ENCODE peak calls at places on chromosome 16, in nine cellular contexts. T, L, G, U, W, F, A, D and J are unnamed samples. For H3K36me3, the result is how much of the 10 kb centered on the place peaks cover.

GRCh38 chr16:12016166-12016947 is 39.8 kb downstream of the SNX29 start:
- DNase-seq in G (no peak), W (no peak), D (no peak), L (no peak), T (no peak), F (no peak), A (no peak), U (no peak), J (no peak)

GRCh38 chr16:3492356-3492755 is 2.9 kb downstream of the C16orf90 start:
- DNase-seq in U (no peak), W (no peak), G (no peak), F (no peak), A (no peak), D (no peak), L (no peak), T (no peak), J (no peak)

GRCh38 chr16:11253995-11254912 is 1.8 kb downstream of the SOCS1 start:
- DNase-seq in A (no peak), U (no peak), W (no peak), D (no peak), F (no peak), L (peak), T (no peak), G (no peak), J (no peak)

GRCh38 chr16:27355610-27356009 is 41.8 kb downstream of the IL4R start:
- DNase-seq in G (peak), T (peak), U (no peak), F (peak), L (peak), W (no peak), A (peak), D (no peak), J (no peak)

GRCh38 chr16:75580-76501 is 2.2 kb upstream of the MPG start:
- DNase-seq in W (no peak), A (peak), D (peak), T (no peak), L (peak), F (peak), U (peak), G (peak), J (no peak)

GRCh38 chr16:78198299-78198698 is 98.8 kb downstream of the WWOX start:
- DNase-seq in F (no peak), U (no peak), T (no peak), G (no peak), L (no peak), W (no peak), A (no peak), D (no peak), J (no peak)

GRCh38 chr16:50671644-50672260 is 9.4 kb downstream of the SNX20 start:
- DNase-seq in U (peak), G (peak), F (no peak), A (no peak), T (peak), L (no peak), D (no peak), W (no peak), J (no peak)

GRCh38 chr16:57803413-57803990 is 1.2 kb upstream of the KIFC3 start:
- DNase-seq in W (no peak), D (no peak), F (peak), G (no peak), A (no peak), L (no peak), U (no peak), T (no peak), J (no peak)

GRCh38 chr16:75377971-75378386 is 55.3 kb downstream of the CFDP1 start:
- DNase-seq in W (no peak), F (no peak), T (peak), L (no peak), A (no peak), G (peak), U (no peak), D (no peak), J (peak)

GRCh38 chr16:16120382-16121184 is 102.7 kb downstream of the ABCC6 start:
- DNase-seq in U (peak), A (peak), T (no peak), W (no peak), D (no peak), G (peak), L (no peak), F (peak), J (no peak)

GRCh38 chr16:27314161-27314723 is 468 bp downstream of the IL4R start:
- DNase-seq in W (no peak), F (peak), A (peak), G (peak), T (peak), U (peak), D (peak), L (peak), J (peak)

GRCh38 chr16:86991679-86992078 is 325.5 kb downstream of the C16orf95 start:
- DNase-seq in U (no peak), W (no peak), L (no peak), F (no peak), D (no peak), A (peak), T (peak), G (peak), J (peak)

GRCh38 chr16:17392857-17393421 is 77.8 kb downstream of the XYLT1 start:
- DNase-seq in L (no peak), U (no peak), W (no peak), T (no peak), F (no peak), G (no peak), D (no peak), A (no peak), J (no peak)

GRCh38 chr16:49744244-49744976 is 111.5 kb downstream of the ZNF423 start:
- DNase-seq in F (no peak), L (no peak), D (no peak), T (no peak), G (no peak), U (no peak), A (no peak), W (no peak), J (no peak)

GRCh38 chr16:19963306-19963705 is 78.7 kb upstream of the GPRC5B start:
- DNase-seq in U (no peak), A (no peak), G (no peak), L (no peak), W (no peak), F (peak), T (no peak), D (no peak), J (no peak)

GRCh38 chr16:75319513-75320401 is 68.3 kb upstream of the BCAR1 start:
- DNase-seq in U (no peak), D (no peak), G (peak), W (no peak), T (peak), F (no peak), A (no peak), L (no peak), J (peak)

GRCh38 chr16:74226361-74226979 is 70.1 kb upstream of the PSMD7 start:
- DNase-seq in U (peak), T (peak), G (no peak), A (no peak), D (no peak), L (no peak), W (no peak), F (no peak), J (no peak)

GRCh38 chr16:85571813-85572619 is 41.1 kb upstream of the GSE1 start:
- DNase-seq in W (no peak), L (no peak), T (no peak), U (no peak), D (no peak), G (no peak), F (no peak), A (no peak), J (no peak)

GRCh38 chr16:49513040-49513439 is 139.4 kb downstream of the C16orf78 start:
- DNase-seq in F (no peak), T (no peak), D (no peak), L (no peak), G (no peak), A (no peak), W (no peak), U (peak), J (no peak)

GRCh38 chr16:23072084-23072599 is 77.1 kb downstream of the USP31 start:
- DNase-seq in D (peak), G (peak), F (peak), U (peak), L (peak), T (peak), A (peak), W (no peak), J (no peak)

GRCh38 chr16:88387941-88388627 is 5.3 kb downstream of the ZNF469 start:
- DNase-seq in F (peak), W (no peak), A (no peak), D (peak), T (peak), G (no peak), U (no peak), L (no peak), J (peak)

GRCh38 chr16:78970650-78971049 is 629.9 kb downstream of the MAF start:
- DNase-seq in D (no peak), L (no peak), A (no peak), G (no peak), U (no peak), T (no peak), F (no peak), W (no peak), J (no peak)

GRCh38 chr16:83983491-83983890 is 15.4 kb downstream of the NECAB2 start:
- DNase-seq in W (no peak), T (no peak), F (no peak), G (peak), L (no peak), U (no peak), A (no peak), D (no peak), J (no peak)

GRCh38 chr16:58331024-58331707 is 36.3 kb upstream of the PRSS54 start:
- DNase-seq in D (no peak), A (no peak), W (no peak), F (no peak), G (no peak), U (no peak), L (no peak), T (no peak), J (no peak)

GRCh38 chr16:70380205-70380918 is 33.7 kb downstream of the DDX19A start:
- DNase-seq in D (peak), T (peak), G (peak), U (peak), F (peak), L (peak), A (peak), W (no peak), J (peak)

GRCh38 chr16:86590501-86591144 is 12.3 kb downstream of the FOXL1 start:
- DNase-seq in D (no peak), U (no peak), L (no peak), F (no peak), G (peak), A (no peak), W (no peak), T (peak), J (peak)

GRCh38 chr16:24626251-24626650 is 86.9 kb downstream of the RBBP6 start:
- DNase-seq in F (no peak), U (no peak), L (no peak), G (peak), D (no peak), T (peak), W (no peak), A (no peak), J (no peak)

GRCh38 chr16:51062039-51062438 is 89.0 kb downstream of the SALL1 start:
- DNase-seq in G (no peak), T (no peak), F (no peak), A (no peak), U (no peak), L (no peak), D (no peak), W (no peak), J (no peak)

GRCh38 chr16:17294856-17295255 is 175.9 kb downstream of the XYLT1 start:
- DNase-seq in A (no peak), U (no peak), T (no peak), L (no peak), D (no peak), W (no peak), F (no peak), G (no peak), J (no peak)

GRCh38 chr16:81651758-81652718 is 127.1 kb upstream of the PLCG2 start:
- DNase-seq in T (no peak), L (peak), U (no peak), F (no peak), D (no peak), G (no peak), W (no peak), A (no peak), J (no peak)
- H3K4me3 ChIP-seq in T (no peak), L (peak), U (no peak), F (peak), D (no peak), G (no peak), W (no peak), A (peak), J (no peak)

GRCh38 chr16:9225527-9226316 is 134.3 kb downstream of the HAPSTR1 start:
- DNase-seq in F (no peak), A (peak), L (no peak), T (peak), G (no peak), U (peak), D (no peak), W (no peak), J (no peak)
- TF ChIP-seq CTCF in F (peak), A (no peak), L (no peak), T (peak), G (no peak), U (peak), D (peak), W (no peak), J (peak)

DNA sequence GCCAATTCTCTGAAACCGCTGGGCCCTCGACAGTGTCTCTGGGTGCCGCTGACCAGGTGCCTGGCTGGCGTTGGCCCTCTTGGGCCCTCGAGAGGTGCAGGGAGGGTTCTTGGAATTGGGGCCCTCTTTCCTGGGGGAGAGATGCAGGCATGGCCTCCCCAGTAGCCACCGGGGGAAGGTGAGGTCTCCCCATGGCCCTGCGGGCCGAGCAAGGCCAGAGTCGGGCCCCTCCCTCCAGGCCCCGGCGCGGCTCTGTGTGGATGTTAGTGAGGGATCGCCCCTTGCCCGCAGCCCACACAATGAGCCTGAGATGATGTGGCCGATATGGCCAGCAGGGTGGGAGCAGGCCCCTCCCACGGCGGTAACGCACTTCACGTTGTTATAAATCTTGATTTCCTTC is 23.1 kb upstream of the C1QTNF8 start:
- DNase-seq in G (no peak), D (no peak), A (no peak), W (no peak), L (no peak), T (no peak), U (no peak), F (no peak), J (no peak)
- H3K36me3 ChIP-seq in G (under half), D (under half), A (under half), W (under half), L (under half), T (under half), U (under half), F (under half), J (under half)

DNA sequence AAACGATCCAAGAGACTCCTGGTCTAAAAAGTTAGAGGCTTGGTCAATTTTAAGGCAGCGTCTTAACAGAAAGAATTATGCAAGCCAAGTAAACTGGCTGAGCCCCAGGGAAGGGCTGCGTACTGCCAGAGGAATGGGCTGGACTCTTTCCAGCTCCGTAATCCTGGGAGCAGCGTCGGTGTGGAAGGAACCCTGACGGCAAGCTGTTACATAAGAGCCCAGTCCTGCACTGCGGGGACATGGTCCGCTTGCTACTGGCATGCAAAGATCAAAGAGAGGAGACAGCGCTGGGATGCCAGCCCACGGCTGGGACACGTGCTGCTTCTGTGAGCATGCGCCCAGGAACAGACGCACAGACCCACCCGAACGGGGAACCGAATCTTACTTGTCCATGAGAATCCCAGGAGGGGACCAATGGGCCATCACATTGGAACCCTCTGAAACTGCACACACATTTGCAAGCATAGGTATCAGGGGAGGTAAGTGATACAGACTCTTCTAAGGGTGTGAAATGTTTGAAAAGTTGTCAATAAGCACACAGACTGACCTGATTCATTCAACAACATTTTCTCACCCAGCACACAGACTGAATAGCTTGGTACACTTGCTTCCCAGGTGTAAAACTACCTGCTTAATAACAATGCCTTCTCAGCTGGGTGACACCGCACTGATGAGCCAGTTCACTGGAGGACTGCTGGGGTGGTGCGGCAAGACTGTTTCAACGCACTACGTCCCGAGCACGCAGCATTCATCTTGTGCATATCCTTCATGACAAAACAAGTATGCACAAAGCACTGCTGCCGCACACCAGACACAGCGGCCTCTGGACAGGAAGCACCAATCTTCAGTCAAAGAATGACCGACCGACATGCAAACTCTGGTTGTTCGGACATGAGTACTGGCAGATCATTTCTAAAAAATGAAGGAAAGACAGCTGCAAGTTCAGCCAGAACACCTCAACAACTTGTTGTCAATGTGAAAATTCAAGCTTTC is 94.9 kb downstream of the ANKRD11 start:
- DNase-seq in W (no peak), G (peak), L (peak), F (peak), D (peak), A (peak), U (peak), T (peak), J (peak)
- H3K4me3 ChIP-seq in W (no peak), G (no peak), L (no peak), F (peak), D (no peak), A (no peak), U (peak), T (peak), J (no peak)

GRCh38 chr16:1950047-1950446 is 4.4 kb downstream of the RPL3L start:
- DNase-seq in D (no peak), U (no peak), F (no peak), T (no peak), L (no peak), W (no peak), G (no peak), A (no peak), J (no peak)
- TF ChIP-seq CTCF in D (no peak), U (no peak), F (no peak), T (no peak), L (no peak), W (no peak), G (no peak), A (no peak), J (no peak)

GRCh38 chr16:67040906-67041305 is 12.0 kb downstream of the CBFB start:
- DNase-seq in W (no peak), F (no peak), U (no peak), D (no peak), T (no peak), L (no peak), A (no peak), G (peak), J (no peak)
- H3K36me3 ChIP-seq in W (half or more), F (under half), U (half or more), D (under half), T (under half), L (under half), A (under half), G (under half), J (under half)

GRCh38 chr16:66429290-66429962 is 2.3 kb downstream of the BEAN1 start:
- DNase-seq in W (no peak), D (no peak), T (no peak), F (no peak), U (peak), L (no peak), A (no peak), G (no peak), J (no peak)

GRCh38 chr16:66427871-66428681 is 981 bp downstream of the BEAN1 start:
- DNase-seq in W (no peak), F (no peak), T (no peak), G (no peak), A (no peak), L (no peak), D (no peak), U (peak), J (no peak)

GRCh38 chr16:66427451-66427860 is 361 bp downstream of the BEAN1 start:
- DNase-seq in U (no peak), D (no peak), L (no peak), G (no peak), W (no peak), T (no peak), A (no peak), F (no peak), J (no peak)

GRCh38 chr16:66430214-66430613 is 3.1 kb downstream of the BEAN1 start:
- DNase-seq in F (no peak), L (no peak), T (no peak), A (no peak), D (no peak), U (no peak), W (no peak), G (no peak), J (no peak)

DNA sequence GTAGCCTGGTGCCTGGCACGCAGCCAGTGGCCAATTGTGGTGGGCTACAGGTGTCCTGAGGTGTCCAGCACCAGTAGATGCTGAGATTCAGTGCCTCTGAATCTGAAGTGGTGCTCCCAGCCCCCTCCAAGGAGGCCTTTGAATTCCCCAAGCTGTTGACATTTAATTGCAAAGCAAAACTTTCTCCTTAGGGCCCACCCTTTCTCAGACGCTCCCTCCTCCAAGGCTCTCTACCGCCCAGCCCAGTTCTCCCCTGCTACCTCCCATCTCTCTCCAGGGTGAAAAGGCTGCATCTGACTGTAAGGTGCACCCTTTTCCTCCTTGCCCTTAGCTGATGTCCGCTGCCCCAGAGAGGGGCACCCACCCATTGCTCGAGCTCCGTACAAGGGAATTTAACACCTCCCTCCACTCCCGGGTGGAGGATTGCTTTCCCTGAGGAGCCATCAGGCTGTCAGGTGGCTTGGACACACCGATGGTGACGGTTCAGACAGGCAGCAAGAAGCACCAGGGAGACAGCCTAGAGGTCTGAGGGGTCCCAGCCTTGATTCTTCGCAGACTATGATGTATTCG is 1.7 kb downstream of the BEAN1 start:
- DNase-seq in A (no peak), L (no peak), D (no peak), F (no peak), G (no peak), W (no peak), T (no peak), U (no peak), J (no peak)
- H3K4me3 ChIP-seq in A (no peak), L (no peak), D (no peak), F (no peak), G (no peak), W (no peak), T (no peak), U (no peak), J (no peak)

DNA sequence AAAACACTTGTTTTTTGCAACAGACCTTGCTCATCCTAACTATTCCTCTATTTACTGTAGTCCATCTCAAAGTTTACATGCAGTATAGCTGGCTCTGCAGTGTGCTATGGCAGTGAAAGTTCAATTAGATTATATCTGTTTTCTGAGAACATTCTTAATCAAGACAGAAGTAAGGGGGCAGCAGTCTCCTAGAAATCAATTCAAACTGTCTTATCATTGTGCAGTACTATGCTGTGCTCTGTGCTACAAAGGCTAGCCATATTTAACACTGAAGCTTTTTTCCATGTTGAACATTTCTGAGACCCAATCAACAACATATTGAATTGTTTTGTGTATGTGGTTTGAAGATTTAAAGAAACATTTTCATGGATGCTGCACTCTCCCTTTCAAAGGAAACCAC is 11.4 kb downstream of the NETO2 start:
- DNase-seq in D (no peak), L (no peak), F (no peak), A (no peak), T (no peak), U (no peak), W (no peak), G (no peak), J (no peak)
- TF ChIP-seq CTCF in D (no peak), L (no peak), F (peak), A (no peak), T (no peak), U (peak), W (no peak), G (no peak), J (no peak)

GRCh38 chr16:8924214-8924613 is 39.5 kb downstream of the USP7 start:
- DNase-seq in F (peak), D (peak), U (no peak), T (no peak), A (no peak), L (no peak), G (no peak), W (no peak), J (no peak)
- H3K36me3 ChIP-seq in F (half or more), D (under half), U (under half), T (under half), A (half or more), L (under half), G (under half), W (half or more), J (under half)